ENCODE peak calls at places on chromosome 20, in ten cellular contexts. One of them, this sample, is unnamed.

GRCh38 chr20:13412806-13413445 is 191.9 kb downstream of the ISM1 start:
- DNase-seq in GM03348: no peak
- DNase-seq in GM04503: no peak
- DNase-seq in BJ: no peak
- DNase-seq in Right ventricle myocardium inferior: no peak
- DNase-seq in posterior cingulate gyrus: no peak
- DNase-seq in NCI-H345: no peak
- DNase-seq in mammary epithelial cell: peak; percentile 13
- DNase-seq in neuronal stem cell: no peak
- DNase-seq in stimulated activated CD4-positive, alpha-beta T cell treated with anti-CD3 and anti-CD28 coated beads, Interleukin-2, amount 100 ng/mL, for 48 hours: no peak
- DNase-seq in this sample: no peak

GRCh38 chr20:45037050-45037449 is 63.9 kb downstream of the KCNS1 start:
- DNase-seq in BJ: no peak
- DNase-seq in GM04503: no peak
- DNase-seq in posterior cingulate gyrus: no peak
- DNase-seq in mammary epithelial cell: peak; percentile 43
- DNase-seq in GM03348: no peak
- DNase-seq in Right ventricle myocardium inferior: no peak
- DNase-seq in neuronal stem cell: no peak
- DNase-seq in stimulated activated CD4-positive, alpha-beta T cell treated with anti-CD3 and anti-CD28 coated beads, Interleukin-2, amount 100 ng/mL, for 48 hours: no peak
- DNase-seq in NCI-H345: no peak
- DNase-seq in this sample: peak; percentile 44

GRCh38 chr20:62723351-62723750 is 14.7 kb downstream of the NTSR1 start:
- DNase-seq in mammary epithelial cell: no peak
- DNase-seq in BJ: no peak
- DNase-seq in neuronal stem cell: no peak
- DNase-seq in stimulated activated CD4-positive, alpha-beta T cell treated with anti-CD3 and anti-CD28 coated beads, Interleukin-2, amount 100 ng/mL, for 48 hours: no peak
- DNase-seq in GM04503: no peak
- DNase-seq in GM03348: no peak
- DNase-seq in posterior cingulate gyrus: no peak
- DNase-seq in NCI-H345: no peak
- DNase-seq in Right ventricle myocardium inferior: peak; percentile 52
- DNase-seq in this sample: peak; percentile 42

GRCh38 chr20:57030611-57031600 is 235.5 kb downstream of the BMP7 start:
- DNase-seq in neuronal stem cell: no peak
- DNase-seq in GM03348: no peak
- DNase-seq in mammary epithelial cell: no peak
- DNase-seq in Right ventricle myocardium inferior: no peak
- DNase-seq in NCI-H345: no peak
- DNase-seq in posterior cingulate gyrus: no peak
- DNase-seq in stimulated activated CD4-positive, alpha-beta T cell treated with anti-CD3 and anti-CD28 coated beads, Interleukin-2, amount 100 ng/mL, for 48 hours: no peak
- DNase-seq in BJ: peak; percentile 64
- DNase-seq in GM04503: no peak
- DNase-seq in this sample: no peak

GRCh38 chr20:34401741-34402455 is 38.8 kb downstream of the ITCH start:
- DNase-seq in GM04503: no peak
- DNase-seq in Right ventricle myocardium inferior: no peak
- DNase-seq in mammary epithelial cell: no peak
- DNase-seq in posterior cingulate gyrus: no peak
- DNase-seq in GM03348: no peak
- DNase-seq in NCI-H345: no peak
- DNase-seq in stimulated activated CD4-positive, alpha-beta T cell treated with anti-CD3 and anti-CD28 coated beads, Interleukin-2, amount 100 ng/mL, for 48 hours: no peak
- DNase-seq in neuronal stem cell: no peak
- DNase-seq in BJ: no peak
- DNase-seq in this sample: no peak

GRCh38 chr20:62454936-62455673 is 20.7 kb downstream of the GATA5 start:
- DNase-seq in neuronal stem cell: no peak
- DNase-seq in posterior cingulate gyrus: no peak
- DNase-seq in stimulated activated CD4-positive, alpha-beta T cell treated with anti-CD3 and anti-CD28 coated beads, Interleukin-2, amount 100 ng/mL, for 48 hours: no peak
- DNase-seq in GM04503: no peak
- DNase-seq in Right ventricle myocardium inferior: no peak
- DNase-seq in BJ: no peak
- DNase-seq in GM03348: no peak
- DNase-seq in mammary epithelial cell: no peak
- DNase-seq in NCI-H345: no peak
- DNase-seq in this sample: no peak

GRCh38 chr20:60715172-60715571 is 536.9 kb upstream of the CDH4 start:
- DNase-seq in GM04503: no peak
- DNase-seq in Right ventricle myocardium inferior: no peak
- DNase-seq in posterior cingulate gyrus: no peak
- DNase-seq in BJ: no peak
- DNase-seq in NCI-H345: no peak
- DNase-seq in mammary epithelial cell: no peak
- DNase-seq in neuronal stem cell: no peak
- DNase-seq in stimulated activated CD4-positive, alpha-beta T cell treated with anti-CD3 and anti-CD28 coated beads, Interleukin-2, amount 100 ng/mL, for 48 hours: no peak
- DNase-seq in GM03348: no peak
- DNase-seq in this sample: no peak

GRCh38 chr20:20668639-20669038 is 43.8 kb downstream of the RALGAPA2 start:
- DNase-seq in Right ventricle myocardium inferior: no peak
- DNase-seq in stimulated activated CD4-positive, alpha-beta T cell treated with anti-CD3 and anti-CD28 coated beads, Interleukin-2, amount 100 ng/mL, for 48 hours: no peak
- DNase-seq in mammary epithelial cell: no peak
- DNase-seq in NCI-H345: no peak
- DNase-seq in BJ: no peak
- DNase-seq in GM03348: peak; percentile 9
- DNase-seq in posterior cingulate gyrus: no peak
- DNase-seq in GM04503: no peak
- DNase-seq in neuronal stem cell: no peak
- DNase-seq in this sample: no peak

GRCh38 chr20:9260027-9260426 is 191.1 kb downstream of the PLCB4 start:
- DNase-seq in GM04503: no peak
- DNase-seq in NCI-H345: no peak
- DNase-seq in GM03348: no peak
- DNase-seq in mammary epithelial cell: no peak
- DNase-seq in posterior cingulate gyrus: no peak
- DNase-seq in BJ: no peak
- DNase-seq in neuronal stem cell: no peak
- DNase-seq in stimulated activated CD4-positive, alpha-beta T cell treated with anti-CD3 and anti-CD28 coated beads, Interleukin-2, amount 100 ng/mL, for 48 hours: no peak
- DNase-seq in Right ventricle myocardium inferior: no peak
- DNase-seq in this sample: no peak

This sample was measured in right cardiac atrium.